ENCODE peak calls at places on chromosomes 7 and 10, in six cellular contexts. J, X, N, E, K and Q are unnamed samples.

GRCh38 chr7:23205861-23206510 is 24.1 kb downstream of the NUP42 start:
- DNase-seq in J (no peak), X (no peak), N (no peak), E (no peak), K (no peak), Q (peak)

GRCh38 chr10:104333037-104333727 is 5.1 kb downstream of the ITPRIP start:
- DNase-seq in J (no peak), X (no peak), N (no peak), E (peak), K (peak), Q (peak)

GRCh38 chr7:150471886-150472285 is 21.5 kb downstream of the GIMAP8 start:
- DNase-seq in J (no peak), X (no peak), N (no peak), E (no peak), K (no peak), Q (no peak)

GRCh38 chr10:48505394-48506112 is 99.3 kb downstream of the ARHGAP22 start:
- DNase-seq in J (no peak), X (no peak), N (no peak), E (no peak), K (no peak), Q (peak)

GRCh38 chr10:614772-615582 is 74.5 kb downstream of the DIP2C start:
- DNase-seq in J (no peak), X (no peak), N (no peak), E (no peak), K (no peak), Q (no peak)

GRCh38 chr7:129417073-129417472 is 17.2 kb upstream of the STRIP2 start:
- DNase-seq in J (no peak), X (no peak), N (no peak), E (no peak), K (no peak), Q (peak)

GRCh38 chr7:148110097-148110868 is 480.3 kb upstream of the C7orf33 start:
- DNase-seq in J (peak), X (no peak), N (no peak), E (no peak), K (no peak), Q (peak)

GRCh38 chr7:117034851-117035462 is 81.7 kb downstream of the ST7 start:
- DNase-seq in J (no peak), X (no peak), N (no peak), E (no peak), K (no peak), Q (no peak)

GRCh38 chr7:34756025-34756437 is 98.0 kb downstream of the NPSR1 start:
- DNase-seq in J (no peak), X (no peak), N (no peak), E (no peak), K (no peak), Q (no peak)

GRCh38 chr7:71349583-71350481 is 217.9 kb downstream of the GALNT17 start:
- DNase-seq in J (no peak), X (no peak), N (no peak), E (no peak), K (no peak), Q (no peak)

GRCh38 chr10:43199684-43200537 is 61.7 kb downstream of the CSGALNACT2 start:
- DNase-seq in J (no peak), X (no peak), N (peak), E (no peak), K (no peak), Q (no peak)

GRCh38 chr7:158325530-158326381 is 261.9 kb downstream of the PTPRN2 start:
- DNase-seq in J (peak), X (no peak), N (no peak), E (no peak), K (no peak), Q (peak)

GRCh38 chr7:80950550-80950967 is 31.7 kb upstream of the SEMA3C start:
- DNase-seq in J (no peak), X (no peak), N (no peak), E (no peak), K (no peak), Q (no peak)

GRCh38 chr10:125005312-125006187 is 63.6 kb downstream of the ZRANB1 start:
- DNase-seq in J (no peak), X (peak), N (peak), E (no peak), K (no peak), Q (no peak)

GRCh38 chr7:43041724-43042123 is 70.7 kb upstream of the HECW1 start:
- DNase-seq in J (no peak), X (no peak), N (no peak), E (no peak), K (no peak), Q (no peak)

GRCh38 chr7:105906169-105906568 is 29.8 kb upstream of the ATXN7L1 start:
- DNase-seq in J (no peak), X (no peak), N (no peak), E (no peak), K (no peak), Q (no peak)

GRCh38 chr7:79968894-79969293 is 165.7 kb upstream of the GNAI1 start:
- DNase-seq in J (no peak), X (no peak), N (no peak), E (no peak), K (no peak), Q (no peak)

GRCh38 chr10:37952926-37953325 is 23.5 kb downstream of the ZNF25 start:
- DNase-seq in J (no peak), X (no peak), N (no peak), E (no peak), K (no peak), Q (no peak)

GRCh38 chr10:70714961-70715360 is 42.7 kb downstream of the ADAMTS14 start:
- DNase-seq in J (no peak), X (no peak), N (no peak), E (no peak), K (no peak), Q (no peak)

GRCh38 chr10:71878327-71879034 is 27.4 kb upstream of the PSAP start:
- DNase-seq in J (peak), X (no peak), N (no peak), E (no peak), K (no peak), Q (peak)

GRCh38 chr7:40916811-40917210 is 782.0 kb downstream of the SUGCT start:
- DNase-seq in J (no peak), X (no peak), N (no peak), E (no peak), K (no peak), Q (no peak)

GRCh38 chr7:2554654-2555053 is 670 bp downstream of the BRAT1 start:
- DNase-seq in J (peak), X (no peak), N (peak), E (no peak), K (no peak), Q (peak)

GRCh38 chr10:127299956-127300689 is 103.7 kb upstream of the INSYN2A start:
- DNase-seq in J (no peak), X (peak), N (no peak), E (no peak), K (no peak), Q (no peak)

GRCh38 chr10:97601268-97602215 is 12.0 kb downstream of the C10orf62 start:
- DNase-seq in J (no peak), X (no peak), N (no peak), E (no peak), K (no peak), Q (no peak)

GRCh38 chr7:5452937-5453540 is 29.4 kb upstream of the TNRC18 start:
- DNase-seq in J (peak), X (no peak), N (no peak), E (no peak), K (no peak), Q (no peak)

GRCh38 chr7:119197872-119198527 is 973.5 kb downstream of the ANKRD7 start:
- DNase-seq in J (peak), X (no peak), N (no peak), E (no peak), K (no peak), Q (peak)

GRCh38 chr7:74627699-74628411 is 29.7 kb upstream of the GTF2I start:
- DNase-seq in J (peak), X (peak), N (peak), E (no peak), K (no peak), Q (peak)

GRCh38 chr7:1668932-1669485 is 1.1 kb upstream of the ELFN1 start:
- DNase-seq in J (peak), X (no peak), N (peak), E (no peak), K (no peak), Q (peak)

GRCh38 chr10:83222300-83222699 is 917.0 kb upstream of the GHITM start:
- DNase-seq in J (no peak), X (no peak), N (no peak), E (no peak), K (no peak), Q (no peak)

GRCh38 chr7:75842836-75843446 is 29.3 kb upstream of the CCL24 start:
- DNase-seq in J (no peak), X (no peak), N (no peak), E (no peak), K (no peak), Q (peak)

GRCh38 chr10:1194161-1194560 is 138.0 kb downstream of the WDR37 start:
- DNase-seq in J (no peak), X (no peak), N (peak), E (no peak), K (no peak), Q (no peak)

GRCh38 chr10:110528224-110528997 is 30.7 kb downstream of the DUSP5 start:
- DNase-seq in J (no peak), X (no peak), N (no peak), E (no peak), K (no peak), Q (no peak)

GRCh38 chr7:77425151-77426051 is 9.3 kb upstream of the GSAP start:
- DNase-seq in J (peak), X (no peak), N (no peak), E (no peak), K (no peak), Q (peak)